ENCODE peak calls at places on chromosomes 12 and 14, in four cellular contexts. R, J, S and P are unnamed samples.
A peak's percentile ranks its signal among the peaks of the same experiment; 100 is the strongest.

GRCh38 chr12:53049582-53050318 is at the start of gene TNS2:
- DNase-seq in S (no peak), J (peak; percentile 35), R (no peak), P (no peak)

GRCh38 chr12:57342207-57342691 is 88.6 kb downstream of the R3HDM2 start:
- DNase-seq in R (peak; percentile 67), S (peak; percentile 4), J (peak; percentile 83), P (no peak)

GRCh38 chr12:108479364-108480070 is 35.6 kb upstream of the FICD start:
- DNase-seq in R (no peak), S (no peak), J (no peak), P (no peak)

GRCh38 chr14:65560340-65561027 is 148.0 kb downstream of the FUT8 start:
- DNase-seq in R (no peak), S (no peak), J (no peak), P (no peak)

GRCh38 chr12:55931317-55931779 is 386 bp downstream of the DGKA start:
- DNase-seq in J (no peak), S (no peak), R (no peak), P (no peak)

GRCh38 chr14:95319312-95320075 is at the start of gene CLMN:
- DNase-seq in J (peak; percentile 70), S (no peak), R (peak; percentile 62), P (peak; percentile 32)

GRCh38 chr14:92897922-92898599 is 24.9 kb upstream of the CHGA start:
- DNase-seq in S (no peak), J (no peak), R (no peak), P (no peak)

GRCh38 chr14:63030113-63030512 is 15.1 kb downstream of the KCNH5 start:
- DNase-seq in S (no peak), J (no peak), R (peak; percentile 46), P (no peak)

GRCh38 chr14:100215330-100215885 is 23.5 kb upstream of the YY1 start:
- DNase-seq in S (no peak), R (no peak), J (no peak), P (no peak)

GRCh38 chr14:68718033-68718725 is 74.7 kb downstream of the ZFP36L1 start:
- DNase-seq in S (no peak), J (no peak), R (no peak), P (no peak)

GRCh38 chr14:61860294-61860918 is 98.2 kb downstream of the SNAPC1 start:
- DNase-seq in R (peak; percentile 57), S (no peak), J (peak; percentile 60), P (peak; percentile 9)

GRCh38 chr12:71947645-71948105 is 9.0 kb downstream of the TPH2 start:
- DNase-seq in J (no peak), S (peak; percentile 46), R (no peak), P (no peak)

GRCh38 chr12:111720457-111720856 is 34.6 kb downstream of the ACAD10 start:
- DNase-seq in J (no peak), R (no peak), S (no peak), P (no peak)

GRCh38 chr12:68455676-68456345 is 123.6 kb upstream of the MDM1 start:
- DNase-seq in S (no peak), R (peak; percentile 79), J (no peak), P (peak; percentile 8)

GRCh38 chr12:34373926-34374325 is 351.6 kb downstream of the ALG10 start:
- DNase-seq in S (no peak), R (no peak), J (no peak), P (no peak)

GRCh38 chr12:24045816-24046257 is 96.4 kb upstream of the SOX5 start:
- DNase-seq in R (peak; percentile 89), J (no peak), S (no peak), P (no peak)

GRCh38 chr12:77644915-77645605 is 185.6 kb upstream of the NAV3 start:
- DNase-seq in R (no peak), S (no peak), J (no peak), P (no peak)

GRCh38 chr14:70904376-70904775 is 2.9 kb upstream of the PCNX1 start:
- DNase-seq in R (peak; percentile 85), J (no peak), S (no peak), P (no peak)

GRCh38 chr12:14629832-14630688 is 62.4 kb upstream of the PLBD1 start:
- DNase-seq in J (peak; percentile 74), R (peak; percentile 81), S (peak; percentile 21), P (peak; percentile 58)

GRCh38 chr12:79360936-79361335 is 329.8 kb downstream of the PAWR start:
- DNase-seq in J (no peak), R (no peak), S (no peak), P (no peak)

GRCh38 chr12:64480148-64480547 is 28.2 kb downstream of the TBK1 start:
- DNase-seq in J (no peak), S (no peak), R (no peak), P (no peak)

GRCh38 chr14:56143025-56143424 is 24.8 kb downstream of the PELI2 start:
- DNase-seq in R (no peak), J (no peak), S (no peak), P (no peak)

GRCh38 chr12:129606239-129606638 is 297.6 kb downstream of the TMEM132D start:
- DNase-seq in R (no peak), S (no peak), J (no peak), P (no peak)

DNA sequence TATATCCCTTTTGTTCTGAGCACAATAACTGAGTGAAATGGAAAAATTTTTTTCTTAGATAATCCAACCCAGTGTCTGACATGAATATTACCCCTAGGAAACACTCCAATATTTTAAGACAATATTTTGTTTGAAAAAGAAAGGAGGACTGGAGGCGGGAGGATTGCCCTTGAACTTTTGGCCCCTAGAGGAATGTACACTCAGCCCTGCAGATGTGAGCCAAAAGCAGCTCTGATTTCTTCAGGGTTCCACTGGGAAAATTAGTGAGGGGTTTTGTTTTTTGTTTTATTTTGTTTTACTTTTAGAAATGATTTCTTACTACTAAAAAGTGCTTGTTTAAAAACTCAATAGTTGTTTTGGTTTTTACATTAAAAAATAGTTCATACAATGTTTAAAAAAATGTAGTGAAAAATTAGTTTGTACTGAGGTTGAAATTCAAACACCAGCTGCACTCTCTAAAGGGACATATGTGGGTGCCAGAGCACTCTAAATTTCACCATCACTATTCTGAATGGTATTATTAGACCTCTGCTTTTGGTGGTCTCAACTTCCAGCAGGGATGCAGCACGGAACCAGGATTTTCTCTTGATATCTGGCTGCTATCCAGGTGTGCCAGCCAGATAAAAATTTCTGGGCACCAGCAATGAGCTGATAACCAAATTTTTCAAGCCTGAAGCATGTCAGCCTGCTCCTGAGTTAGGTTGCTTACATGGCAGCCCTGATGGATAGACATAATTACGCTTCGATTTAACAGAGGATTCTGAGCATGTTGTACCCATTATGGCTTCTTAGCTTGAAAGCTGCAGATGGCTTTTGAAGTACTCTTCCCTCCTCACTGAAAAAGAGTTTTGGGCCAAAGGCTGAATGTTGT is 141.9 kb downstream of the ANO6 start:
- DNase-seq in S (no peak), J (peak; percentile 49), R (no peak), P (no peak)
- H3K4me3 ChIP-seq in S (no peak overlapping the region), J (no peak overlapping the region), R (no peak overlapping the region), P (no peak overlapping the region)

DNA sequence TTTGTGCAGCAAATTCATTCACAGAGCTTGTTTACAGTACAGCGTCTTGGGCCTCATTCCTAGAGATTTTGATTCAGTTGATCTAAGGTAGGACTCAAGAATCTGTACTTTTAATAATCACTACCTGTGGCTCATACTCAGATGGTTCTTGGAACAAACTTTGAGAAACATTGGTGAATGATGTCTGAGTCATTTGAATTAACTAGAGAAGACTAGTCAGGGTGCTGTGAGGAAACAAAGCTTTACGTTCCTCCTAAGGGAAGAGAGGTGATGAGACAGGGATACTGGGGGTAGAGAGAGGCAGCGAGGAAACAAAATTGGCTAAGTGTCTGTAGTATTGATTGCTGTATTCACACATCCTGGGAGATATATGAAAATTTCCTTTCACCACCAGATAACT is 109.4 kb downstream of the SLC15A5 start:
- DNase-seq in J (no peak), S (no peak), R (no peak), P (no peak)
- H3K4me3 ChIP-seq in J (no peak overlapping the region), S (no peak overlapping the region), R (no peak overlapping the region), P (no peak overlapping the region)

GRCh38 chr12:117514016-117514415 is 152.6 kb upstream of the NOS1 start:
- DNase-seq in J (peak; percentile 21), R (no peak), S (no peak), P (no peak)
- H3K4me3 ChIP-seq in J (no peak overlapping the region), R (no peak overlapping the region), S (no peak overlapping the region), P (no peak overlapping the region)

GRCh38 chr12:7045913-7046312 is 14.6 kb upstream of the C1S start:
- DNase-seq in J (no peak), S (no peak), R (no peak), P (no peak)

GRCh38 chr12:7042847-7043246 is 17.7 kb upstream of the C1S start:
- DNase-seq in S (no peak), R (peak; percentile 67), J (peak; percentile 32), P (peak; percentile 12)

GRCh38 chr12:7047318-7047717 is 13.2 kb upstream of the C1S start:
- DNase-seq in S (no peak), J (no peak), R (no peak), P (no peak)

DNA sequence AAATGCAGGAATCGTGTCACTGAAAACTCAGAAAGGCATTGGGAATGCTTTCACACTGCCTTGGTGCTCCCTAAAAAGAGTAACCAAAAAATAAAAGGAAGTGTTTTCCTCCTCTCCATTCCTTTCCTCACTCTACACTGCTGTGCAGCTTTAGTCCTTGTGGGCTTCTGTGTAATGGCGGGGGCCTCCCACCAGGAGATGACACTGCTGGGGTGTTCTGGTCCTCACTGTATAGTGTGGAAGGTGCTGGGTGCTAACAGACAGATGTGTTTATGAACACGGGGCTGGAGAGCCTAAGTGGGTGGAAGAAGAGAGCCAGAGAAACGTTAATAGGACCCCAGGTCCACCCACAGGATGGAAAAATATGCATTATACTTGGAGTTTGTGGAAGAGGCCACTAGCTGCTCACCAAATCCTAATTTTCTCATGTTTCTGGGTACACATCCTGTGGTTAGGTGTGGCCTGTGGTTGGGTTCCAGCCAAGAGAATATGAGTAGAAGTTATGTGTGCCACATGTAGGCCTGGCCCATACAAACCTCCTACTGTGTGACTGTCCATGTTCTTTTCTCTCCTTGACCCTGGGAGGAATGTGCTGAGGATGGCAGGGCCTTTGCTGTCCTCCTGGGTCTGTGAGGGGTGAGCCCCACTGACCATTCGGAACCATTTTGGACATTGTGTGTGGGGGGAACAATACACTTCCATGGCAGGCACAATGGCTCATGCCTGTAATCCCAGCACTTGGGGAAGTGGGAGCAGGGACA is 14.0 kb upstream of the C1S start:
- DNase-seq in R (no peak), J (no peak), S (no peak), P (no peak)
- H3K4me3 ChIP-seq in R (no peak overlapping the region), J (no peak overlapping the region), S (no peak overlapping the region), P (no peak overlapping the region)